ENCODE peak calls at places on chromosomes 5 and 9, in five cellular contexts. One of them, this sample, is unnamed.

GRCh38 chr5:170201311-170201710 is 31.5 kb upstream of the C5orf58 start:
- DNase-seq in hepatocyte: no peak
- DNase-seq in HCT116: no peak
- DNase-seq in heart right ventricle: no peak
- DNase-seq in choroid plexus epithelial cell: no peak
- DNase-seq in this sample: no peak

GRCh38 chr5:80959768-80960442 is at the start of gene RASGRF2:
- DNase-seq in hepatocyte: peak
- DNase-seq in heart right ventricle: peak
- DNase-seq in choroid plexus epithelial cell: peak
- DNase-seq in HCT116: no peak
- DNase-seq in this sample: peak

GRCh38 chr5:146699129-146699528 is 179.4 kb downstream of the PPP2R2B start:
- DNase-seq in hepatocyte: no peak
- DNase-seq in HCT116: no peak
- DNase-seq in choroid plexus epithelial cell: no peak
- DNase-seq in heart right ventricle: no peak
- DNase-seq in this sample: no peak

GRCh38 chr5:103327893-103328292 is 69.3 kb downstream of the MACIR start:
- DNase-seq in choroid plexus epithelial cell: no peak
- DNase-seq in heart right ventricle: no peak
- DNase-seq in HCT116: no peak
- DNase-seq in hepatocyte: no peak
- DNase-seq in this sample: no peak

GRCh38 chr9:125142560-125143376 is 560 bp downstream of the SCAI start:
- DNase-seq in hepatocyte: peak
- DNase-seq in choroid plexus epithelial cell: no peak
- DNase-seq in heart right ventricle: peak
- DNase-seq in HCT116: no peak
- DNase-seq in this sample: no peak

GRCh38 chr9:85212209-85212608 is 529.5 kb downstream of the AGTPBP1 start:
- DNase-seq in choroid plexus epithelial cell: peak
- DNase-seq in HCT116: peak
- DNase-seq in heart right ventricle: no peak
- DNase-seq in hepatocyte: peak
- DNase-seq in this sample: no peak

GRCh38 chr9:116144555-116144954 is 9.0 kb upstream of the PAPPA start:
- DNase-seq in HCT116: no peak
- DNase-seq in choroid plexus epithelial cell: no peak
- DNase-seq in heart right ventricle: no peak
- DNase-seq in hepatocyte: no peak
- DNase-seq in this sample: no peak

GRCh38 chr9:136250676-136251075 is 5.1 kb upstream of the QSOX2 start:
- DNase-seq in HCT116: no peak
- DNase-seq in hepatocyte: no peak
- DNase-seq in choroid plexus epithelial cell: no peak
- DNase-seq in heart right ventricle: peak
- DNase-seq in this sample: no peak

GRCh38 chr9:98038958-98039357 is 17.6 kb upstream of the NANS start:
- DNase-seq in hepatocyte: no peak
- DNase-seq in choroid plexus epithelial cell: no peak
- DNase-seq in HCT116: no peak
- DNase-seq in heart right ventricle: no peak
- DNase-seq in this sample: no peak

GRCh38 chr9:1647776-1648175 is 367.4 kb upstream of the SMARCA2 start:
- DNase-seq in HCT116: no peak
- DNase-seq in hepatocyte: no peak
- DNase-seq in choroid plexus epithelial cell: peak
- DNase-seq in heart right ventricle: no peak
- DNase-seq in this sample: no peak

GRCh38 chr9:29006603-29007002 is 1433.3 kb upstream of the C9orf72 start:
- DNase-seq in hepatocyte: no peak
- DNase-seq in heart right ventricle: no peak
- DNase-seq in choroid plexus epithelial cell: no peak
- DNase-seq in HCT116: no peak
- DNase-seq in this sample: no peak

GRCh38 chr9:21030389-21031035 is 928 bp downstream of the HACD4 start:
- DNase-seq in hepatocyte: peak
- DNase-seq in heart right ventricle: no peak
- DNase-seq in choroid plexus epithelial cell: peak
- DNase-seq in HCT116: no peak
- DNase-seq in this sample: no peak

GRCh38 chr5:42360061-42360460 is 63.2 kb upstream of the GHR start:
- DNase-seq in hepatocyte: no peak
- DNase-seq in HCT116: no peak
- DNase-seq in choroid plexus epithelial cell: peak
- DNase-seq in heart right ventricle: no peak
- DNase-seq in this sample: no peak

GRCh38 chr5:74916831-74917710 is 50.9 kb upstream of the FAM169A start:
- DNase-seq in HCT116: no peak
- DNase-seq in hepatocyte: peak
- DNase-seq in choroid plexus epithelial cell: peak
- DNase-seq in heart right ventricle: no peak
- DNase-seq in this sample: no peak

GRCh38 chr5:67156976-67157583 is 39.5 kb downstream of the CD180 start:
- DNase-seq in HCT116: peak
- DNase-seq in hepatocyte: peak
- DNase-seq in heart right ventricle: no peak
- DNase-seq in choroid plexus epithelial cell: peak
- DNase-seq in this sample: no peak

GRCh38 chr9:122383992-122384461 is 13.2 kb downstream of the PTGS1 start:
- DNase-seq in HCT116: no peak
- DNase-seq in heart right ventricle: no peak
- DNase-seq in hepatocyte: no peak
- DNase-seq in choroid plexus epithelial cell: peak
- DNase-seq in this sample: no peak

GRCh38 chr5:137954131-137954879 is 65.0 kb downstream of the PKD2L2 start:
- DNase-seq in HCT116: no peak
- DNase-seq in hepatocyte: peak
- DNase-seq in heart right ventricle: no peak
- DNase-seq in choroid plexus epithelial cell: peak
- DNase-seq in this sample: no peak

GRCh38 chr9:87515086-87515485 is 17.4 kb downstream of the DAPK1 start:
- DNase-seq in choroid plexus epithelial cell: no peak
- DNase-seq in hepatocyte: peak
- DNase-seq in HCT116: no peak
- DNase-seq in heart right ventricle: no peak
- DNase-seq in this sample: no peak

GRCh38 chr5:1799110-1799601 is 481 bp downstream of the MRPL36 start:
- DNase-seq in choroid plexus epithelial cell: peak
- DNase-seq in heart right ventricle: no peak
- DNase-seq in HCT116: no peak
- DNase-seq in hepatocyte: peak
- DNase-seq in this sample: no peak

GRCh38 chr5:154302181-154302580 is 111.6 kb downstream of the GALNT10 start:
- DNase-seq in hepatocyte: no peak
- DNase-seq in HCT116: no peak
- DNase-seq in heart right ventricle: peak
- DNase-seq in choroid plexus epithelial cell: no peak
- DNase-seq in this sample: peak

GRCh38 chr9:131605770-131606590 is 60.7 kb downstream of the PRRT1B start:
- DNase-seq in hepatocyte: peak
- DNase-seq in HCT116: no peak
- DNase-seq in heart right ventricle: no peak
- DNase-seq in choroid plexus epithelial cell: no peak
- DNase-seq in this sample: no peak

GRCh38 chr5:66239034-66239433 is 94.9 kb downstream of the SREK1 start:
- DNase-seq in heart right ventricle: no peak
- DNase-seq in choroid plexus epithelial cell: peak
- DNase-seq in HCT116: peak
- DNase-seq in hepatocyte: no peak
- DNase-seq in this sample: no peak

GRCh38 chr5:135609981-135610380 is 31.2 kb upstream of the CXCL14 start:
- DNase-seq in heart right ventricle: no peak
- DNase-seq in HCT116: no peak
- DNase-seq in hepatocyte: no peak
- DNase-seq in choroid plexus epithelial cell: no peak
- DNase-seq in this sample: no peak

GRCh38 chr9:92003308-92004044 is 53.4 kb upstream of the ROR2 start:
- DNase-seq in HCT116: no peak
- DNase-seq in heart right ventricle: no peak
- DNase-seq in hepatocyte: no peak
- DNase-seq in choroid plexus epithelial cell: no peak
- DNase-seq in this sample: no peak

GRCh38 chr9:115198018-115198417 is 80.1 kb upstream of the TNC start:
- DNase-seq in HCT116: no peak
- DNase-seq in choroid plexus epithelial cell: peak
- DNase-seq in heart right ventricle: peak
- DNase-seq in hepatocyte: no peak
- DNase-seq in this sample: peak

GRCh38 chr9:133926165-133926856 is 65.8 kb downstream of the VAV2 start:
- DNase-seq in heart right ventricle: no peak
- DNase-seq in hepatocyte: no peak
- DNase-seq in HCT116: no peak
- DNase-seq in choroid plexus epithelial cell: no peak
- DNase-seq in this sample: no peak

GRCh38 chr9:120571443-120572257 is 8.3 kb downstream of the CDK5RAP2 start:
- DNase-seq in hepatocyte: peak
- DNase-seq in HCT116: no peak
- DNase-seq in choroid plexus epithelial cell: peak
- DNase-seq in heart right ventricle: peak
- DNase-seq in this sample: peak

GRCh38 chr9:118034701-118035100 is 330.5 kb downstream of the TLR4 start:
- DNase-seq in heart right ventricle: no peak
- DNase-seq in choroid plexus epithelial cell: no peak
- DNase-seq in HCT116: no peak
- DNase-seq in hepatocyte: no peak
- DNase-seq in this sample: no peak

GRCh38 chr9:115591584-115591984 is 473.6 kb upstream of the TNC start:
- DNase-seq in hepatocyte: peak
- DNase-seq in HCT116: peak
- DNase-seq in choroid plexus epithelial cell: peak
- DNase-seq in heart right ventricle: no peak
- DNase-seq in this sample: peak

GRCh38 chr5:131877873-131878272 is 67.6 kb downstream of the MEIKIN start:
- DNase-seq in heart right ventricle: no peak
- DNase-seq in HCT116: no peak
- DNase-seq in hepatocyte: no peak
- DNase-seq in choroid plexus epithelial cell: no peak
- DNase-seq in this sample: no peak
- TF ChIP-seq CTCF in heart right ventricle: no peak
- TF ChIP-seq CTCF in HCT116: no peak
- TF ChIP-seq CTCF in hepatocyte: no peak
- TF ChIP-seq CTCF in choroid plexus epithelial cell: no peak
- TF ChIP-seq CTCF in this sample: no peak

GRCh38 chr9:72306771-72307170 is 58.2 kb downstream of the ZFAND5 start:
- DNase-seq in hepatocyte: no peak
- DNase-seq in heart right ventricle: no peak
- DNase-seq in HCT116: no peak
- DNase-seq in choroid plexus epithelial cell: no peak
- DNase-seq in this sample: no peak

GRCh38 chr9:72305102-72305546 is 59.9 kb downstream of the ZFAND5 start:
- DNase-seq in HCT116: peak
- DNase-seq in choroid plexus epithelial cell: peak
- DNase-seq in hepatocyte: peak
- DNase-seq in heart right ventricle: peak
- DNase-seq in this sample: peak

GRCh38 chr9:72300884-72301283 is 64.1 kb downstream of the ZFAND5 start:
- DNase-seq in heart right ventricle: no peak
- DNase-seq in choroid plexus epithelial cell: no peak
- DNase-seq in hepatocyte: no peak
- DNase-seq in HCT116: no peak
- DNase-seq in this sample: no peak

GRCh38 chr9:72309366-72310133 is 55.5 kb downstream of the ZFAND5 start:
- DNase-seq in HCT116: no peak
- DNase-seq in choroid plexus epithelial cell: no peak
- DNase-seq in hepatocyte: peak
- DNase-seq in heart right ventricle: no peak
- DNase-seq in this sample: no peak

DNA sequence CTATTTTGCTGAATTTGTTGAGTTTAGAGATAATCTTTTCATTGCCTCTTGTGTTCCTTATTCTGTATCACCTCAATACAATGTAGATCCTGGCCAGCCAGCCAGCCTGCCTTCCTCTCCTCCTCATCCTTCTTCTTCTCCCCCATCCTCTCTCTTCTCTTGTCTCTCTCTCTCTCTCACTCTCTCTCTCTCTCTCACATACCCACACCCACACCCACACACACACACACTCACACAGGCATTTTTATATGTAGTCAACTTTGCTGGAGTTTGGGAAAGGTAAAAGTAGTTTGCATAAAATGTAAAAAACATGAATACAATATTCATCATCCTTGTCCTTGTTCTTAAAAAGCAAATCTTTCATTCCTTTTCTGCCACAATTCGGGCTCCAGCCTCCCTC is 60.5 kb downstream of the ZFAND5 start:
- DNase-seq in heart right ventricle: no peak
- DNase-seq in HCT116: no peak
- DNase-seq in choroid plexus epithelial cell: no peak
- DNase-seq in hepatocyte: no peak
- DNase-seq in this sample: no peak
- H3K4me3 ChIP-seq in heart right ventricle: peak
- H3K4me3 ChIP-seq in HCT116: peak
- H3K4me3 ChIP-seq in choroid plexus epithelial cell: peak
- H3K4me3 ChIP-seq in hepatocyte: no peak
- H3K4me3 ChIP-seq in this sample: peak

GRCh38 chr9:26850995-26851394 is 41.6 kb downstream of the CAAP1 start:
- DNase-seq in HCT116: no peak
- DNase-seq in heart right ventricle: no peak
- DNase-seq in hepatocyte: no peak
- DNase-seq in choroid plexus epithelial cell: no peak
- DNase-seq in this sample: no peak

GRCh38 chr9:26856413-26857032 is 36.1 kb downstream of the CAAP1 start:
- DNase-seq in choroid plexus epithelial cell: peak
- DNase-seq in HCT116: peak
- DNase-seq in heart right ventricle: no peak
- DNase-seq in hepatocyte: peak
- DNase-seq in this sample: no peak
- TF ChIP-seq CTCF in choroid plexus epithelial cell: peak
- TF ChIP-seq CTCF in HCT116: peak
- TF ChIP-seq CTCF in heart right ventricle: peak
- TF ChIP-seq CTCF in hepatocyte: peak
- TF ChIP-seq CTCF in this sample: peak

DNA sequence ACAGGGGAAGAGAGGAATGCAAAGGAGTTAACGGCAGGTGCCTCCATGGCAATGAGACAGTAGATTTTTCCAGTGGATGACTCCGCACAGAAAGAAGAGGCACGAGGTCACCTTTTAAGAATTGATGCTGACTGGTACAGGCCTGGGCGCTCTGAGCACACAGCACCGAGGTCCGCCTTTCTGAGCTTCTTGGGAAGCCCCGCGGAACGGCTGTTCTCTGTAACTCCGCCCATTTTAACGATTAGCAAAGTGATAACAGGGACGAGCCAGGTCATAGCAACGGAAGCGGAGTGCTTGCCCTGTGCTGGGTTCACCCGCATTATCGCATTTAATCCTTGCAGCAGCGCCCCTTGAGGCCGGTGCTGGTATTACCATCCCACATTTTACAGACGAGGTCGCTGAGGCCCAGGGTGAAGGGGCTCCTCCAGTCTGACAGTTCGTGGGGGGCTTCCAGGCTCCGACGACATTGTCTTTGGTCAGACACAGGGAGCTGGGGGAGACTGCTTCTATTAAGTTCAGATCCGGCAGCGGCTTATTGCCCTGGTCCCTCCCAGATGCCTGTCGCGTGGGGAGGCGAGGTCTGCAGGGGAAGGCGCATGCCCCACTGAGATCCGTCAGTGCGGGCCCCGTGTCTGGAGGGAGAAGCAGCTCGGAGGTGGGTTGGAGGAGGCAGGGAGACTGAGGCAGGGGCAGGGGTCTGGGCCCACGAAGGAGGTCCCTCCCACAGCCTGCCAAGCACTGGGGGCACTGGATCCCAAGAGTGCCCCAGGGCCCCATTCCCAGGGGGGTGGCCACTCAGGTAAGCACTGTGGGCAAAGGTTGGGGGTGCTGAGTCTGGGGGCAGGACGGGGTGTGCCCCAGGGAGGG is 22.3 kb upstream of the HMCN2 start:
- DNase-seq in hepatocyte: peak
- DNase-seq in HCT116: peak
- DNase-seq in choroid plexus epithelial cell: peak
- DNase-seq in heart right ventricle: peak
- DNase-seq in this sample: peak
- H3K4me3 ChIP-seq in hepatocyte: no peak
- H3K4me3 ChIP-seq in HCT116: peak
- H3K4me3 ChIP-seq in choroid plexus epithelial cell: no peak
- H3K4me3 ChIP-seq in heart right ventricle: no peak
- H3K4me3 ChIP-seq in this sample: peak